ENCODE peak calls at places on chromosomes 16 and 17, in four cellular contexts. P is IMR-90, H is neuronal stem cell, R is stomach. T is an unnamed sample.

GRCh38 chr16:81616321-81617020 is 162.6 kb upstream of the PLCG2 start:
- DNase-seq in P (peak), R (peak), H (no peak), T (no peak)

GRCh38 chr16:84597518-84598390 is 20.1 kb downstream of the COTL1 start:
- DNase-seq in P (no peak), H (no peak), R (no peak), T (no peak)

GRCh38 chr16:88298166-88298881 is 84.4 kb upstream of the ZNF469 start:
- DNase-seq in R (no peak), P (peak), H (no peak), T (no peak)

GRCh38 chr16:55494994-55495421 is 13.9 kb upstream of the LPCAT2 start:
- DNase-seq in H (no peak), R (peak), P (peak), T (peak)

GRCh38 chr17:19248923-19249574 is 11.9 kb downstream of the EPN2 start:
- DNase-seq in P (peak), R (no peak), H (no peak), T (peak)

GRCh38 chr17:61701334-61701733 is 110.3 kb upstream of the NACA2 start:
- DNase-seq in P (no peak), H (no peak), R (no peak), T (no peak)

GRCh38 chr17:28425206-28425605 is 19.2 kb upstream of the SLC46A1 start:
- DNase-seq in R (no peak), H (no peak), P (no peak), T (no peak)

GRCh38 chr16:27240948-27241531 is 27.5 kb downstream of the NSMCE1 start:
- DNase-seq in P (peak), R (peak), H (no peak), T (no peak)

GRCh38 chr16:17271687-17272086 is 199.1 kb downstream of the XYLT1 start:
- DNase-seq in H (no peak), P (peak), R (peak), T (no peak)

GRCh38 chr17:47895254-47895855 is 681 bp upstream of the SP2 start:
- DNase-seq in H (no peak), R (peak), P (peak), T (no peak)

GRCh38 chr16:14278749-14279148 is 207.6 kb downstream of the MRTFB start:
- DNase-seq in P (no peak), H (no peak), R (peak), T (no peak)

GRCh38 chr16:24151482-24151939 is 104.6 kb upstream of the CACNG3 start:
- DNase-seq in H (no peak), R (no peak), P (peak), T (peak)

GRCh38 chr17:46092996-46093395 is 93.9 kb downstream of the STH start:
- DNase-seq in R (no peak), H (no peak), P (peak), T (no peak)

GRCh38 chr16:31712064-31712540 is 161.5 kb upstream of the ZNF267 start:
- DNase-seq in P (no peak), H (no peak), R (no peak), T (no peak)

GRCh38 chr17:55571095-55571494 is 59.8 kb upstream of the SMIM36 start:
- DNase-seq in R (no peak), H (no peak), P (peak), T (no peak)

GRCh38 chr17:16428098-16428882 is 12.9 kb downstream of the TRPV2 start:
- DNase-seq in H (no peak), R (peak), P (peak), T (peak)